ENCODE peak calls at places on chromosome 17, in five cellular contexts. N, Z, L, J and P are unnamed samples.

GRCh38 chr17:67779098-67779672 is 46.1 kb upstream of the BPTF start:
- DNase-seq in J (peak; percentile 33), Z (peak; percentile 86), N (peak; percentile 63), L (peak; percentile 93), P (no peak)

GRCh38 chr17:82674656-82675475 is 23.6 kb downstream of the RAB40B start:
- DNase-seq in L (no peak), Z (no peak), J (no peak), N (no peak), P (no peak)

GRCh38 chr17:51857052-51857593 is 301.4 kb downstream of the CA10 start:
- DNase-seq in N (no peak), L (peak; percentile 65), J (no peak), Z (no peak), P (no peak)

GRCh38 chr17:80331820-80332219 is 71.2 kb downstream of the RNF213 start:
- DNase-seq in L (no peak), J (no peak), Z (no peak), N (no peak), P (no peak)

GRCh38 chr17:35596530-35597233 is 9.6 kb downstream of the AP2B1 start:
- DNase-seq in Z (no peak), J (no peak), L (peak; percentile 95), N (no peak), P (no peak)

GRCh38 chr17:80660527-80661198 is 116.0 kb downstream of the RPTOR start:
- DNase-seq in J (no peak), N (no peak), Z (no peak), L (peak; percentile 66), P (no peak)

GRCh38 chr17:50269477-50270429 is 4.5 kb upstream of the TMEM92 start:
- DNase-seq in J (peak; percentile 51), Z (peak; percentile 79), N (peak; percentile 71), L (peak; percentile 95), P (peak; percentile 54)

GRCh38 chr17:10107320-10108165 is 90.9 kb downstream of the GAS7 start:
- DNase-seq in N (no peak), J (no peak), L (no peak), Z (no peak), P (no peak)

GRCh38 chr17:80313160-80313829 is 52.6 kb downstream of the RNF213 start:
- DNase-seq in J (no peak), Z (no peak), L (no peak), N (no peak), P (no peak)

GRCh38 chr17:59373879-59374495 is 42.5 kb downstream of the YPEL2 start:
- DNase-seq in L (no peak), N (no peak), J (no peak), Z (no peak), P (no peak)

GRCh38 chr17:59380474-59380873 is 49.0 kb downstream of the YPEL2 start:
- DNase-seq in L (no peak), J (no peak), N (no peak), Z (no peak), P (no peak)

GRCh38 chr17:59378621-59379194 is 47.3 kb downstream of the YPEL2 start:
- DNase-seq in J (peak; percentile 93), N (no peak), L (peak; percentile 69), Z (no peak), P (no peak)

GRCh38 chr17:59375858-59376257 is 44.4 kb downstream of the YPEL2 start:
- DNase-seq in L (no peak), Z (no peak), N (no peak), J (no peak), P (no peak)

DNA sequence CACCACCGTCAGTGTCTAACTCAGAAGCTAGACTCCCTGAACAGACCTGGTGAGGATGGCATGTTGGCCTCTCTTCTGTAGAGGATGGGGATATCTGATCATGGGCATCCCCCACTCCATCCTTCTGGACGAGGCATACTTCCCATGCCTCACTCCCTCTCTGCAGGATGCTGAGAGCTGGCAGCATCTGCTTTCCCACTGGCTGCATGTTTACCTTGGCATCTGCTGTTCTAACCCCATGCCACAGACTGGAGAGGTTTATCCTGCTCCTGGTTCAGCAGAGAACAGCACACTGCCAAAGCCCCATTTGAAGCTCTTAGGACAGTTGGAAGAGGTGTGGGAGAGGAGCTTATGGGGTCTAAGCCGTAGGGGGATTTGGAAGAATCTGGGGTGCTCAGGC is 46.0 kb downstream of the YPEL2 start:
- DNase-seq in L (no peak), Z (no peak), N (no peak), J (peak; percentile 94), P (no peak)
- H3K4me1 ChIP-seq in L (peaks cover 10% of the 10 kb centered on the region), Z (peaks cover 1% of the 10 kb centered on the region), N (peaks cover 54% of the 10 kb centered on the region), J (peaks cover 70% of the 10 kb centered on the region), P (peaks cover 57% of the 10 kb centered on the region)

GRCh38 chr17:38747385-38748328 is 479 bp downstream of the PCGF2 start:
- DNase-seq in N (peak; percentile 69), L (peak; percentile 85), Z (peak; percentile 42), J (no peak), P (no peak)
- H3K4me1 ChIP-seq in N (peaks cover 4% of the 10 kb centered on the region), L (peaks cover 5% of the 10 kb centered on the region), Z (peaks cover 43% of the 10 kb centered on the region), J (peaks cover 53% of the 10 kb centered on the region), P (peaks cover 48% of the 10 kb centered on the region)

GRCh38 chr17:64126918-64127317 is 3.0 kb downstream of the ERN1 start:
- DNase-seq in J (no peak), N (no peak), Z (no peak), L (no peak), P (no peak)

GRCh38 chr17:64129515-64129764 is 504 bp downstream of the ERN1 start:
- DNase-seq in J (no peak), Z (no peak), L (no peak), N (no peak), P (no peak)

GRCh38 chr17:64130559-64131001 is 636 bp upstream of the ERN1 start:
- DNase-seq in N (peak; percentile 69), J (peak; percentile 83), Z (no peak), L (no peak), P (peak; percentile 44)

GRCh38 chr17:64129765-64130558 is at the start of gene ERN1:
- DNase-seq in L (peak; percentile 99), N (peak; percentile 96), Z (peak; percentile 94), J (peak; percentile 92), P (peak; percentile 90)

DNA sequence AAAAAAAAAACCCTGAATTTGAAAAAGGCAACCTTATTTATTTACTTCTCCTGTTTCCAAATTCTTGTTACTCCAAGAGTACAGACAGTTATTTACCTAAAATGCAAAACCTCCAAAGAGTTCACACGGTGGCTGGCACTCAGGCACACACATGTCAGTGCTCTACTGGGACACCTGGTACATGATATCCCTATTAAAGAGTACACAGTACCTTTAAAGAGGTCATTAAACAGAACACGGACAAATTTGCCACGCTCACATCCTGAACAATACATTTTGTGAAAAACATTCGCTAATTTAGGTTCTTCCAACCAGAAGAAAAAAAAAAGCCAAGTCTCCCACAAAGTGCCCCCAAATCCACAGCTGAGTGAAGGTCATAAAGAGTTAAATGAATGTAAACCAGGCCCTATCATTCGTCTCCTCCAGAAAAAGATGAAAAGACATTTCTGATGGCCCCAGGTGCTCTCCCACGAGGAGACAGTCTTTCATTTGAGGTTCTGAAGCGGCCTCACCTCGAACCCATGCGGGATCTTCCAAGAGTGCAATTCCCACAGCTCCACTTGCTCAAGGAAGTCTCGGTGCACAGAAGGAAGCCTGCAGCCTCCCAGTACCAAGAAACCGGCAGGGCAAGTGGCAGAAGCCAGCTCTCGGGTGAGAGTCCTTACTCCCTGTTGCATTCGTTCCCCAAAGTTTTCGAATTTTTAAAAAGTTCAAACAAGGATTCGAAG is 993 bp downstream of the ERN1 start:
- DNase-seq in Z (peak; percentile 51), L (no peak), N (peak; percentile 43), J (peak; percentile 62), P (no peak)
- H3K4me1 ChIP-seq in Z (peaks cover 35% of the 10 kb centered on the region), L (peaks cover 5% of the 10 kb centered on the region), N (no peaks in the 10 kb centered on the region), J (peaks cover 23% of the 10 kb centered on the region), P (peaks cover 23% of the 10 kb centered on the region)

GRCh38 chr17:55303008-55303493 is 38.3 kb downstream of the HLF start:
- DNase-seq in N (no peak), Z (no peak), J (no peak), L (peak; percentile 40), P (no peak)

GRCh38 chr17:55303701-55304145 is 39.0 kb downstream of the HLF start:
- DNase-seq in N (no peak), Z (no peak), J (no peak), L (peak; percentile 13), P (no peak)

GRCh38 chr17:55300479-55301290 is 35.9 kb downstream of the HLF start:
- DNase-seq in Z (no peak), N (no peak), L (no peak), J (no peak), P (no peak)

GRCh38 chr17:55301521-55302406 is 37.0 kb downstream of the HLF start:
- DNase-seq in J (no peak), N (no peak), Z (no peak), L (peak; percentile 5), P (no peak)

GRCh38 chr17:55302407-55302787 is 37.6 kb downstream of the HLF start:
- DNase-seq in J (no peak), L (no peak), N (no peak), Z (no peak), P (no peak)
- H3K4me1 ChIP-seq in J (no peaks in the 10 kb centered on the region), L (no peaks in the 10 kb centered on the region), N (no peaks in the 10 kb centered on the region), Z (no peaks in the 10 kb centered on the region), P (no peaks in the 10 kb centered on the region)

DNA sequence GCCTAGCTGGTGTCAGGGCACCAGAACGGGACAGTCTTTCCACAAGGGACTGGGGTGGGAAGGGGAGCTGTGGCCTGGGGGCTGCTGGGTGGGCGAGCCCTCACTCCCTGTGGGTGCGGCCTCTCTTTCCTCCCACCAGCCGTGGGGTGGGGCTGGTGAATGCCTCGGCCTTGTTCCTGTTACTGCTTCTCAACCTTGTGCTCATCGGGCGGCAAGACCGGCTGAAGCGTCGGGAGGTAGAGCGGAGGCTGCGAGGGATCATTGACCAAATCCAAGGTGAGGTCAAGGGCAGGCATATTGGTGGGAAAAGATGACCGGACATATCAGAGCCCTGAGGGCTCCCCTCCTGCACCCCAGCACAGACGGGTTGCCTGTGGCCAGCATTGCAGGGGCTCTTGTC is 29.2 kb downstream of the CASKIN2 start:
- DNase-seq in N (peak; percentile 26), Z (no peak), L (peak; percentile 34), J (no peak), P (no peak)
- H3K4me1 ChIP-seq in N (peaks cover 10% of the 10 kb centered on the region), Z (no peaks in the 10 kb centered on the region), L (peaks cover 5% of the 10 kb centered on the region), J (peaks cover 9% of the 10 kb centered on the region), P (peaks cover 25% of the 10 kb centered on the region)

GRCh38 chr17:58334661-58335060 is 6.1 kb upstream of the TSPOAP1 start:
- DNase-seq in Z (no peak), L (peak; percentile 49), N (no peak), J (no peak), P (no peak)

GRCh38 chr17:58332720-58333395 is 4.3 kb upstream of the TSPOAP1 start:
- DNase-seq in J (no peak), N (no peak), L (peak; percentile 48), Z (no peak), P (no peak)

GRCh38 chr17:58331815-58332719 is 3.5 kb upstream of the TSPOAP1 start:
- DNase-seq in L (no peak), J (no peak), N (peak; percentile 79), Z (no peak), P (peak; percentile 88)

GRCh38 chr17:58335061-58335731 is 6.6 kb upstream of the TSPOAP1 start:
- DNase-seq in J (no peak), N (no peak), L (peak; percentile 55), Z (no peak), P (peak; percentile 44)

GRCh38 chr17:58333396-58334207 is 5.0 kb upstream of the TSPOAP1 start:
- DNase-seq in L (no peak), N (no peak), J (no peak), Z (no peak), P (no peak)
- H3K4me1 ChIP-seq in L (peaks cover 2% of the 10 kb centered on the region), N (no peaks in the 10 kb centered on the region), J (no peaks in the 10 kb centered on the region), Z (peaks cover 2% of the 10 kb centered on the region), P (peaks cover 39% of the 10 kb centered on the region)

GRCh38 chr17:7014995-7015586 is 2.7 kb downstream of the RNASEK start:
- DNase-seq in Z (no peak), L (no peak), J (no peak), N (no peak), P (no peak)
- H3K4me1 ChIP-seq in Z (peaks cover 27% of the 10 kb centered on the region), L (no peaks in the 10 kb centered on the region), J (peaks cover 45% of the 10 kb centered on the region), N (peaks cover 16% of the 10 kb centered on the region), P (peaks cover 59% of the 10 kb centered on the region)

GRCh38 chr17:74430706-74431567 is 951 bp upstream of the GPRC5C start:
- DNase-seq in J (no peak), N (peak; percentile 90), L (peak; percentile 92), Z (peak; percentile 91), P (no peak)
- H3K4me1 ChIP-seq in J (no peaks in the 10 kb centered on the region), N (no peaks in the 10 kb centered on the region), L (peaks cover 10% of the 10 kb centered on the region), Z (peaks cover 42% of the 10 kb centered on the region), P (peaks cover 11% of the 10 kb centered on the region)